ENCODE peak calls at places on chromosome 2, in six cellular contexts. A is pancreas, S is NT2/D1, D is ovary, O is thyroid gland, J is endodermal cell. C is an unnamed sample. For H3K9me3, the result is how much of the 10 kb centered on the place peaks cover.

GRCh38 chr2:106886916-106887758 is 1.2 kb upstream of the ST6GAL2 start:
- DNase-seq in A (peak), J (peak), D (peak), S (no peak), O (peak), C (no peak)

GRCh38 chr2:216082805-216083204 is 1.1 kb downstream of the TMEM169 start:
- DNase-seq in A (no peak), D (no peak), S (no peak), O (no peak), J (peak), C (no peak)

GRCh38 chr2:105653313-105653712 is 91.4 kb upstream of the NCK2 start:
- DNase-seq in D (no peak), S (no peak), J (no peak), A (no peak), O (no peak), C (no peak)

GRCh38 chr2:148903946-148904345 is 28.9 kb downstream of the KIF5C start:
- DNase-seq in O (no peak), A (no peak), D (no peak), S (no peak), J (no peak), C (no peak)

GRCh38 chr2:110167326-110167955 is 37.4 kb downstream of the NPHP1 start:
- DNase-seq in O (no peak), A (no peak), D (no peak), S (peak), J (peak), C (no peak)

GRCh38 chr2:238684362-238685326 is 163.2 kb upstream of the TWIST2 start:
- DNase-seq in A (no peak), J (no peak), O (no peak), D (no peak), S (no peak), C (no peak)

GRCh38 chr2:226699321-226699720 is 100.3 kb downstream of the IRS1 start:
- DNase-seq in J (no peak), O (peak), D (peak), S (no peak), A (peak), C (no peak)

GRCh38 chr2:233419626-233420431 is 65.5 kb downstream of the DGKD start:
- DNase-seq in J (no peak), D (no peak), A (no peak), O (no peak), S (peak), C (peak)

GRCh38 chr2:98039085-98039756 is 43.5 kb upstream of the TMEM131 start:
- DNase-seq in O (no peak), J (no peak), A (no peak), S (no peak), D (no peak), C (no peak)

GRCh38 chr2:98037206-98037605 is 41.5 kb upstream of the TMEM131 start:
- DNase-seq in S (no peak), O (no peak), A (no peak), J (peak), D (no peak), C (no peak)

GRCh38 chr2:98034745-98035144 is 39.0 kb upstream of the TMEM131 start:
- DNase-seq in O (no peak), S (no peak), D (no peak), A (no peak), J (peak), C (no peak)

GRCh38 chr2:98037666-98038339 is 42.1 kb upstream of the TMEM131 start:
- DNase-seq in A (no peak), O (no peak), J (peak), S (no peak), D (no peak), C (no peak)

DNA sequence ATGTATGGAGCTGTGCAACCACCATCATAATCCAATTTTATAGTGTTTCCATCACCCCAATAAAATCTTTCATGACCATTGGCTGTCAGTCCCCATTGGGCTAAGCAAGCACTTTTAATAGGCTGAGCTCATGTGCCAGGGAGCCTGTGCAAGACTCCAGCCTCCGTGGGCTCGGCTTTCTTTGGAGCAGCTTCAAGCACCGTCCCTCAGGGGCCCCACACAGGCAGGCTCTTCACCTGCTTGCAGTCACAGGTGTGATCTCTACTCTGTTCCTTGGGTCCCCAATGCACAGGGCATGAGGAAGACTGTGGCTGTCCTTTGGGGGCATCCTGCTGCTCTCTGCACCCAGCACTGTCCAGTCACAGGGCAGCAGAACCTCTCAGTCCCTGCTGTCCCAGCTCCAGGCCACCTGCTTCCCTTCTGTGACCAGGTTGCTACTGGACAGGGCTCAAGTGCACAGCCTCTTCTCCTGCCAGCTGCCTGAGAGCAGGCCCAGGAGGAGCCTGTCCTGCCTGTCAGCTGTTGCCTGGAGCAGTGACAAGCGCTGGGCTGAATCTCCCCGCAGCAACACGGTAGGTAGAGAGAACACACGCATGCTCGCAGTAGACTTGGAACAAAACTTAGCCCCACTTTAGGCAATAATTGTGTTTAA is 40.7 kb upstream of the TMEM131 start:
- DNase-seq in S (no peak), O (peak), J (peak), D (no peak), A (no peak), C (no peak)
- H3K9me3 ChIP-seq in S (under half), O (under half), J (under half), D (under half), A (under half), C (under half)

GRCh38 chr2:129459200-129459876 is 520.1 kb upstream of the RAB6C start:
- DNase-seq in S (no peak), A (no peak), O (no peak), D (no peak), J (no peak), C (no peak)
- H3K9me3 ChIP-seq in S (under half), A (under half), O (under half), D (under half), J (under half), C (under half)

GRCh38 chr2:219253753-219254589 is at the start of gene TUBA4A:
- DNase-seq in O (peak), A (peak), D (peak), S (no peak), J (peak), C (peak)
- H3K9me3 ChIP-seq in O (under half), A (under half), D (under half), S (under half), J (under half), C (under half)

DNA sequence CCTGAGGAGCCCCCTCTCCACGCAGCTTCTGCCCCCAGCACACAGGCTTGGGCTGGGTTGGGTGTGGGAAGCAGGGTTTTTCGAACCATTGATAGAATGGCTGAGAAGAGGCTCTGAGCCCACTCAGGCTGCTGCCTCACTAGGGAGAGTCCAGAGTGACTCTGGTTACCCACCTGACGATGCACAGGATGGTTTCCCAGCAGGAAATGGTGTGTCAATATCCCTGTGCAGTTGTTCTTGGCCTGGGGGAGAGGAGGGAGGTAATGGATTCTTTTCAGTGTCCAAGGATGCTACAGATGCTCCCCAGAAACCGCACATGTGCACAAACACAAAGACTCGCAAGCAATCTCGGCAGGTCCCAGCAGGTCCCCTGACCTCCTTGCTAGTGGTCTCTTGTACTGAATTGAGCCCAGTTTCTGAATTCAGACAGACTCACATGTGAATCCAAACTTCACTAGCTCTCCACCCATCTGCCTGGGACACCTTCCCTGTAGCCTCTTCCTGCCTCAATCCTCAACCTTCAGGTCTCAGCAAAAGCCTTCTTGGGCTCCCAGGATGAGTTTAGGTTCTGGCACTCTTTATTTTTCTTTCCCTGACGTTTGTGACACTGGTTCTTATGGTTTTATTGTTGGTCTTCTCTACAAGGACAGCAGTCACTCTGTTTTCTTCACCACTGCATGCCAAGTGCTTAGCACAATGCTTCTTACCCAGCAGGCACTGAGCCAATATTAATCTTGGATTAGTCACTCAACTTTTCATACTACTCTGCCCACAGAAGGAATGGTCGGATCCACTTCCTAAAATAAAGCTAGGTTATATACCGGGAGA is 186.0 kb downstream of the MYCN start:
- DNase-seq in A (no peak), S (no peak), D (no peak), O (no peak), J (peak), C (no peak)
- H3K9me3 ChIP-seq in A (under half), S (under half), D (under half), O (under half), J (under half), C (under half)

DNA sequence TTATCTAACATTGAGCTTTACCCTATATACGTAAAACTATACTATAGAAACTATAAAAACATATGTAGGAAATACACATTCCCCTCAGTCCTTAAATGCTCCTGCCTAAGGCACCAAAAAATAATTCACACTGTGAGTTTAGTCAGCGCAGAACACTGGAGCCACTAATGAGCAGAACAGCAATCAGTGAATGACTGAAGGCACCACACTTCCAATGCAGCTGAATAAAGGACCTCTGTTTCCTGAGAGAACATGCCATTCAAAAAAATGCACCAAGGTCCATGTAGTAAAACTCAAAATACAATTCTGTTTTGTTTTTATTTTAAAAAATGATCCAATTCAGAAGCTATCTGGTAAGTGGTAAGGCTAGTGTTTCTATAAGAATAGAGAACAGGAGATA is 1280.6 kb upstream of the NRXN1 start:
- DNase-seq in S (no peak), J (no peak), A (no peak), D (no peak), O (no peak), C (no peak)
- H3K9me3 ChIP-seq in S (under half), J (under half), A (under half), D (under half), O (under half), C (under half)

GRCh38 chr2:95287806-95288205 is 9.3 kb upstream of the KCNIP3 start:
- DNase-seq in S (no peak), O (no peak), D (no peak), J (no peak), A (no peak), C (no peak)

GRCh38 chr2:95284886-95285541 is 10.8 kb downstream of the PROM2 start:
- DNase-seq in J (peak), D (no peak), S (no peak), O (no peak), A (no peak), C (no peak)

GRCh38 chr2:95285542-95285932 is 11.3 kb downstream of the PROM2 start:
- DNase-seq in A (peak), S (no peak), D (no peak), J (no peak), O (no peak), C (no peak)

GRCh38 chr2:95289251-95289650 is 7.9 kb upstream of the KCNIP3 start:
- DNase-seq in J (peak), A (no peak), O (no peak), S (no peak), D (no peak), C (no peak)

GRCh38 chr2:95287336-95287735 is 9.8 kb upstream of the KCNIP3 start:
- DNase-seq in J (no peak), O (no peak), A (no peak), S (no peak), D (no peak), C (no peak)
- H3K9me3 ChIP-seq in J (under half), O (under half), A (under half), S (under half), D (under half), C (under half)

DNA sequence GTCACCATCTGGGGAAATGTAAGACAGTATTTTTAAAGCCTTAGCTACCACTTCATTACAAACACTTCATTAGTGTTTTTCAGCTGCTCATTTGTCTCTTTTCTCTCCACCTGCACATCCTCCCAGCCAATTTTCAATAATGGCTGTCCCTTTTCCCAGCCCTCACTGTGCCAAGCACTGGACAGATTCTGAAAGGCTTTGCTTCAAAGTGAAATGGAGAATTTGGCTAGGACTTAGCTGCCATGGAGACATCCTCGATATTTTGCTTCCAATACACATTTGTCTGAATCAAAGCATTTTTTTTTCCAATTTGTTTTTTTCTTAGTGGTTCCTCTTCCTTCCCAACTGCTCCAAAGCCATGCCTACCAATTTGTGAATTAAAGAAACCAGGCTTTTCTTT is 272.4 kb upstream of the NRXN1 start:
- DNase-seq in D (no peak), A (no peak), J (no peak), S (no peak), O (no peak), C (no peak)
- H3K9me3 ChIP-seq in D (under half), A (under half), J (under half), S (under half), O (under half), C (under half)

C was measured in T-helper 17 cell.